ENCODE peak calls at places on chromosome 17, in six cellular contexts. One of them, this sample, is unnamed.

GRCh38 chr17:74859439-74860228 is at the start of gene GRIN2C:
- DNase-seq in tibial nerve: no peak
- DNase-seq in uterus: no peak
- DNase-seq in body of pancreas: no peak
- DNase-seq in Peyer's patch: no peak
- DNase-seq in heart left ventricle: no peak
- DNase-seq in this sample: no peak

GRCh38 chr17:79033046-79033616 is 9.2 kb downstream of the C1QTNF1 start:
- DNase-seq in tibial nerve: no peak
- DNase-seq in uterus: peak; percentile 4
- DNase-seq in body of pancreas: no peak
- DNase-seq in heart left ventricle: no peak
- DNase-seq in Peyer's patch: peak; percentile 40
- DNase-seq in this sample: no peak

GRCh38 chr17:29664743-29665479 is 42.2 kb upstream of the CORO6 start:
- DNase-seq in heart left ventricle: no peak
- DNase-seq in Peyer's patch: no peak
- DNase-seq in tibial nerve: no peak
- DNase-seq in body of pancreas: no peak
- DNase-seq in uterus: no peak
- DNase-seq in this sample: peak; percentile 44

GRCh38 chr17:66829386-66829864 is 5.5 kb upstream of the CACNG5 start:
- DNase-seq in heart left ventricle: peak; percentile 35
- DNase-seq in Peyer's patch: no peak
- DNase-seq in body of pancreas: peak; percentile 67
- DNase-seq in tibial nerve: no peak
- DNase-seq in uterus: peak; percentile 22
- DNase-seq in this sample: peak; percentile 28

GRCh38 chr17:67431210-67432015 is 54.3 kb downstream of the PITPNC1 start:
- DNase-seq in tibial nerve: no peak
- DNase-seq in heart left ventricle: no peak
- DNase-seq in uterus: no peak
- DNase-seq in body of pancreas: no peak
- DNase-seq in Peyer's patch: no peak
- DNase-seq in this sample: peak; percentile 19

GRCh38 chr17:64319531-64319930 is 56.5 kb upstream of the TEX2 start:
- DNase-seq in body of pancreas: no peak
- DNase-seq in tibial nerve: no peak
- DNase-seq in heart left ventricle: no peak
- DNase-seq in uterus: no peak
- DNase-seq in Peyer's patch: no peak
- DNase-seq in this sample: no peak

GRCh38 chr17:19652595-19652994 is 4.0 kb downstream of the ALDH3A2 start:
- DNase-seq in uterus: no peak
- DNase-seq in tibial nerve: no peak
- DNase-seq in Peyer's patch: no peak
- DNase-seq in heart left ventricle: no peak
- DNase-seq in body of pancreas: peak; percentile 44
- DNase-seq in this sample: no peak

GRCh38 chr17:74860229-74860998 is 729 bp upstream of the GRIN2C start:
- DNase-seq in body of pancreas: no peak
- DNase-seq in tibial nerve: no peak
- DNase-seq in heart left ventricle: no peak
- DNase-seq in Peyer's patch: no peak
- DNase-seq in uterus: no peak
- DNase-seq in this sample: no peak

GRCh38 chr17:17750881-17751280 is 69.6 kb downstream of the RAI1 start:
- DNase-seq in uterus: no peak
- DNase-seq in tibial nerve: no peak
- DNase-seq in heart left ventricle: no peak
- DNase-seq in Peyer's patch: peak; percentile 73
- DNase-seq in body of pancreas: no peak
- DNase-seq in this sample: peak; percentile 53

GRCh38 chr17:27627514-27627913 is 3.5 kb upstream of the LGALS9 start:
- DNase-seq in body of pancreas: no peak
- DNase-seq in Peyer's patch: no peak
- DNase-seq in tibial nerve: no peak
- DNase-seq in heart left ventricle: no peak
- DNase-seq in uterus: no peak
- DNase-seq in this sample: no peak
- TF ChIP-seq POLR2A in body of pancreas: no peak
- TF ChIP-seq POLR2A in Peyer's patch: no peak
- TF ChIP-seq POLR2A in tibial nerve: no peak
- TF ChIP-seq POLR2A in heart left ventricle: no peak
- TF ChIP-seq POLR2A in uterus: no peak
- TF ChIP-seq POLR2A in this sample: no peak

GRCh38 chr17:49218941-49219913 is 8.7 kb downstream of the ABI3 start:
- DNase-seq in Peyer's patch: peak; percentile 86
- DNase-seq in body of pancreas: no peak
- DNase-seq in uterus: no peak
- DNase-seq in heart left ventricle: peak; percentile 43
- DNase-seq in tibial nerve: no peak
- DNase-seq in this sample: peak; percentile 56

GRCh38 chr17:49223168-49223516 is 7.4 kb downstream of the PHOSPHO1 start:
- DNase-seq in uterus: no peak
- DNase-seq in body of pancreas: no peak
- DNase-seq in heart left ventricle: no peak
- DNase-seq in tibial nerve: no peak
- DNase-seq in Peyer's patch: no peak
- DNase-seq in this sample: no peak

GRCh38 chr17:49216953-49217650 is 6.6 kb downstream of the ABI3 start:
- DNase-seq in uterus: no peak
- DNase-seq in tibial nerve: peak; percentile 30
- DNase-seq in body of pancreas: no peak
- DNase-seq in Peyer's patch: peak; percentile 67
- DNase-seq in heart left ventricle: peak; percentile 69
- DNase-seq in this sample: no peak

GRCh38 chr17:49217651-49218413 is 7.3 kb downstream of the ABI3 start:
- DNase-seq in uterus: no peak
- DNase-seq in body of pancreas: no peak
- DNase-seq in heart left ventricle: peak; percentile 71
- DNase-seq in tibial nerve: no peak
- DNase-seq in Peyer's patch: peak; percentile 91
- DNase-seq in this sample: no peak

DNA sequence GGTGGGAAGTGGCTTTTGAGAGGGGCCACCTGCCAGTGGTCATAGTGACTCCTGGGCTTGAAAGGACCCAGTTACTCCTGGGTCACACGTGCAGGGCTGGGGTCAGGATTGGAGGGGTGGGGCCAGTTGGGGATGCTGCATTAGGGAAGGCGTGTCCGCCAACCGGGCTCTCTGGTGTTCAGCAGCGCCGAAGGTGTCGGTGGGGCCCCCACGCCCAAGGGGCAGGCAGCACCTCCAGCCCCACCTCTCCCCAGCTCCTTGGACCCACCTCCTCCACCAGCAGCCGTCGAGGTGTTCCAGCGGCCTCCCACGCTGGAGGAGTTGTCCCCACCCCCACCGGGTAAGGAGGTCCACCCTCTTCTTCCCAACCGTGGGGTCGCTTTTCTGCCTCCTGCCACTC is 9.5 kb downstream of the ABI3 start:
- DNase-seq in Peyer's patch: no peak
- DNase-seq in body of pancreas: no peak
- DNase-seq in heart left ventricle: no peak
- DNase-seq in tibial nerve: no peak
- DNase-seq in uterus: no peak
- DNase-seq in this sample: peak; percentile 43
- TF ChIP-seq POLR2A in Peyer's patch: no peak
- TF ChIP-seq POLR2A in body of pancreas: no peak
- TF ChIP-seq POLR2A in heart left ventricle: no peak
- TF ChIP-seq POLR2A in tibial nerve: no peak
- TF ChIP-seq POLR2A in uterus: no peak
- TF ChIP-seq POLR2A in this sample: peak; percentile 46

GRCh38 chr17:13476722-13477121 is 125.0 kb downstream of the HS3ST3A1 start:
- DNase-seq in uterus: no peak
- DNase-seq in tibial nerve: no peak
- DNase-seq in heart left ventricle: no peak
- DNase-seq in Peyer's patch: no peak
- DNase-seq in body of pancreas: no peak
- DNase-seq in this sample: no peak

GRCh38 chr17:13475574-13476223 is 126.0 kb downstream of the HS3ST3A1 start:
- DNase-seq in body of pancreas: no peak
- DNase-seq in heart left ventricle: no peak
- DNase-seq in tibial nerve: no peak
- DNase-seq in Peyer's patch: no peak
- DNase-seq in uterus: no peak
- DNase-seq in this sample: peak; percentile 20

GRCh38 chr17:13478326-13478830 is 123.4 kb downstream of the HS3ST3A1 start:
- DNase-seq in tibial nerve: no peak
- DNase-seq in uterus: no peak
- DNase-seq in heart left ventricle: no peak
- DNase-seq in body of pancreas: no peak
- DNase-seq in Peyer's patch: no peak
- DNase-seq in this sample: no peak

GRCh38 chr17:13477180-13477611 is 124.5 kb downstream of the HS3ST3A1 start:
- DNase-seq in tibial nerve: no peak
- DNase-seq in Peyer's patch: no peak
- DNase-seq in uterus: no peak
- DNase-seq in body of pancreas: no peak
- DNase-seq in heart left ventricle: no peak
- DNase-seq in this sample: peak; percentile 12

GRCh38 chr17:13474073-13474800 is 127.5 kb downstream of the HS3ST3A1 start:
- DNase-seq in body of pancreas: no peak
- DNase-seq in uterus: no peak
- DNase-seq in heart left ventricle: no peak
- DNase-seq in Peyer's patch: no peak
- DNase-seq in tibial nerve: no peak
- DNase-seq in this sample: no peak
- TF ChIP-seq POLR2A in body of pancreas: no peak
- TF ChIP-seq POLR2A in uterus: no peak
- TF ChIP-seq POLR2A in heart left ventricle: no peak
- TF ChIP-seq POLR2A in Peyer's patch: no peak
- TF ChIP-seq POLR2A in tibial nerve: no peak
- TF ChIP-seq POLR2A in this sample: no peak

GRCh38 chr17:77354721-77355455 is 214.1 kb downstream of the SEC14L1 start:
- DNase-seq in body of pancreas: peak; percentile 53
- DNase-seq in tibial nerve: peak; percentile 27
- DNase-seq in heart left ventricle: peak; percentile 40
- DNase-seq in uterus: peak; percentile 91
- DNase-seq in Peyer's patch: peak; percentile 88
- DNase-seq in this sample: no peak
- TF ChIP-seq POLR2A in body of pancreas: no peak
- TF ChIP-seq POLR2A in tibial nerve: no peak
- TF ChIP-seq POLR2A in heart left ventricle: no peak
- TF ChIP-seq POLR2A in uterus: no peak
- TF ChIP-seq POLR2A in Peyer's patch: no peak
- TF ChIP-seq POLR2A in this sample: no peak

DNA sequence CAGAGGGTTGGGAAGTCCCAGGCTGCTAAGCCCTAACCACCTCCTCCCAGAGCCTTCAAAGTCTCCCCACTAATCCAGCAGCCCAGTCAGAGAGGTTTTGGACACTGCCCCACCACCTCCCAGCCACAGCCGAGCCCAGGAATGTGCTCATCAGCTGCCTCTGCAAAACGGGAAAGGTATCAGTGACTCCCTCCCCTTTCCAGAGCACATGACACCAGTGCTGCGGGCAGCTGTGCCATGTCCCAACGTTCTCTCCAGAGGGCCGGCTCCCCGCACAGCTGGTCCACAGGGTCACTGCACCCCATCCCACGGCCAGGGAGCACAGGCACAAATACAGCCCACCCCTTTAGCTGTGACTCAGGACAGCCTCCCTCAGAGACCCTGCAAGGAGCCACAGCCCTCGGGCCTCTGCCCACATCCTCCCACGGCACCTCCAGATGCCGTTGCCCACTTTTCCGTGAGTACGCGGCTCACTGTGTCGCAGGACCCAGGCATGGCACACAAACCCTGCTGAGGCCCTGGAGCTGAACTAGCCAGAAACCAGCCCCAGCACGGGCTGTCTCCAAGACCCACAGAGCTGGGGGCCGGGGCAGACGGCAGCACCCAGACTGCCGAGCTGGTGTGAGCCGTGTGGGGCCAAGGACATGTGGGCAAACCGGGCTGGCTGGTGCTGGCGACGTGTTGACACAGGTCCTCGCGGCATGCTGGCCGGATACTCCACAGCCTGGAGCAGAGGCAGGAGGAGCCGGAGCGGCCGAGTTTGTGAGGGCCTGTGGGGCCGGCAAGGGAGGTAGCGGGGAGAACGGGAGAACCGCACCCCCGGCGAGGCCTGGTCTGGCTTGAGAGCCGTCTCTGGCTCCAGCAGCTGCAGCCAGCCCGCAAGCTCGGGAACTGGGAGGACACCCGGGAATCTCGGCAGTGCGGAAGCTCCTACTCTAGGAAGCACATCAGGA is 6.3 kb upstream of the PPP1R27 start:
- DNase-seq in Peyer's patch: no peak
- DNase-seq in body of pancreas: peak; percentile 83
- DNase-seq in heart left ventricle: no peak
- DNase-seq in uterus: no peak
- DNase-seq in tibial nerve: no peak
- DNase-seq in this sample: no peak
- TF ChIP-seq POLR2A in Peyer's patch: no peak
- TF ChIP-seq POLR2A in body of pancreas: no peak
- TF ChIP-seq POLR2A in heart left ventricle: no peak
- TF ChIP-seq POLR2A in uterus: no peak
- TF ChIP-seq POLR2A in tibial nerve: no peak
- TF ChIP-seq POLR2A in this sample: no peak